ENCODE peak calls at places on chromosomes 4 and X, in five cellular contexts. One of them, this sample, is unnamed.
A peak's percentile ranks its signal among the peaks of the same experiment; 100 is the strongest.

GRCh38 chrX:1582686-1583437 is 8.5 kb upstream of the AKAP17A start:
- DNase-seq in KG1: no peak
- DNase-seq in AG20443: no peak
- DNase-seq in T-helper 9 cell: no peak
- DNase-seq in hippocampal formation: no peak
- DNase-seq in this sample: peak; percentile 0

GRCh38 chr4:88335092-88335665 is 43.5 kb upstream of the HERC6 start:
- DNase-seq in T-helper 9 cell: no peak
- DNase-seq in AG20443: peak; percentile 20
- DNase-seq in hippocampal formation: no peak
- DNase-seq in KG1: no peak
- DNase-seq in this sample: no peak

GRCh38 chr4:164956766-164957643 is 20.5 kb downstream of the TRIM61 start:
- DNase-seq in T-helper 9 cell: peak; percentile 50
- DNase-seq in KG1: no peak
- DNase-seq in AG20443: peak; percentile 87
- DNase-seq in hippocampal formation: peak; percentile 78
- DNase-seq in this sample: no peak

GRCh38 chrX:128975716-128976115 is 547.6 kb downstream of the SMARCA1 start:
- DNase-seq in T-helper 9 cell: no peak
- DNase-seq in hippocampal formation: peak; percentile 0
- DNase-seq in AG20443: no peak
- DNase-seq in KG1: no peak
- DNase-seq in this sample: no peak

GRCh38 chrX:153828723-153829548 is 1.4 kb downstream of the PDZD4 start:
- DNase-seq in T-helper 9 cell: no peak
- DNase-seq in AG20443: peak; percentile 29
- DNase-seq in hippocampal formation: no peak
- DNase-seq in KG1: no peak
- DNase-seq in this sample: no peak

GRCh38 chr4:104421576-104421975 is 73.1 kb downstream of the CXXC4 start:
- DNase-seq in T-helper 9 cell: no peak
- DNase-seq in hippocampal formation: peak; percentile 3
- DNase-seq in KG1: no peak
- DNase-seq in AG20443: no peak
- DNase-seq in this sample: no peak

GRCh38 chr4:110352670-110353442 is 123.1 kb upstream of the ENPEP start:
- DNase-seq in hippocampal formation: no peak
- DNase-seq in KG1: no peak
- DNase-seq in T-helper 9 cell: no peak
- DNase-seq in AG20443: no peak
- DNase-seq in this sample: no peak

GRCh38 chr4:165537028-165537648 is 158.3 kb downstream of the CPE start:
- DNase-seq in T-helper 9 cell: no peak
- DNase-seq in hippocampal formation: peak; percentile 50
- DNase-seq in KG1: no peak
- DNase-seq in AG20443: peak; percentile 57
- DNase-seq in this sample: no peak

GRCh38 chr4:33411182-33411581 is 2691.0 kb downstream of the PCDH7 start:
- DNase-seq in T-helper 9 cell: no peak
- DNase-seq in KG1: no peak
- DNase-seq in AG20443: no peak
- DNase-seq in hippocampal formation: no peak
- DNase-seq in this sample: peak; percentile 57

GRCh38 chr4:107616838-107617389 is 103.1 kb downstream of the PAPSS1 start:
- DNase-seq in hippocampal formation: no peak
- DNase-seq in KG1: no peak
- DNase-seq in AG20443: no peak
- DNase-seq in T-helper 9 cell: no peak
- DNase-seq in this sample: no peak

GRCh38 chr4:52751349-52751911 is at the start of gene ERVMER34-1:
- DNase-seq in KG1: no peak
- DNase-seq in hippocampal formation: no peak
- DNase-seq in AG20443: peak; percentile 64
- DNase-seq in T-helper 9 cell: no peak
- DNase-seq in this sample: no peak

GRCh38 chrX:7065473-7065872 is 82.0 kb upstream of the STS start:
- DNase-seq in AG20443: no peak
- DNase-seq in KG1: no peak
- DNase-seq in T-helper 9 cell: no peak
- DNase-seq in hippocampal formation: no peak
- DNase-seq in this sample: no peak

This sample was measured in SIG-M5.